ENCODE peak calls at places on chromosome 5, in seven cellular contexts. One of them, this sample, is unnamed.

GRCh38 chr5:73540192-73540591 is 25.2 kb downstream of the ANKRA2 start:
- DNase-seq in IMR-90: peak
- DNase-seq in fibroblast of pulmonary artery: peak
- DNase-seq in Right ventricle myocardium inferior: no peak
- DNase-seq in foreskin fibroblast: peak
- DNase-seq in heart left ventricle: no peak
- DNase-seq in 8988T: no peak
- DNase-seq in this sample: peak

GRCh38 chr5:8081179-8081578 is 212.2 kb downstream of the MTRR start:
- DNase-seq in 8988T: no peak
- DNase-seq in heart left ventricle: no peak
- DNase-seq in foreskin fibroblast: no peak
- DNase-seq in Right ventricle myocardium inferior: no peak
- DNase-seq in fibroblast of pulmonary artery: no peak
- DNase-seq in IMR-90: no peak
- DNase-seq in this sample: no peak

GRCh38 chr5:43729846-43730478 is 127.0 kb downstream of the NNT start:
- DNase-seq in IMR-90: peak
- DNase-seq in heart left ventricle: no peak
- DNase-seq in 8988T: no peak
- DNase-seq in Right ventricle myocardium inferior: no peak
- DNase-seq in fibroblast of pulmonary artery: peak
- DNase-seq in foreskin fibroblast: peak
- DNase-seq in this sample: peak

GRCh38 chr5:66864240-66864884 is 268.2 kb downstream of the MAST4 start:
- DNase-seq in 8988T: no peak
- DNase-seq in IMR-90: peak
- DNase-seq in fibroblast of pulmonary artery: peak
- DNase-seq in foreskin fibroblast: peak
- DNase-seq in heart left ventricle: no peak
- DNase-seq in Right ventricle myocardium inferior: peak
- DNase-seq in this sample: peak

GRCh38 chr5:61603211-61603908 is 271.3 kb downstream of the ZSWIM6 start:
- DNase-seq in IMR-90: no peak
- DNase-seq in Right ventricle myocardium inferior: no peak
- DNase-seq in heart left ventricle: no peak
- DNase-seq in fibroblast of pulmonary artery: no peak
- DNase-seq in 8988T: no peak
- DNase-seq in foreskin fibroblast: no peak
- DNase-seq in this sample: peak

GRCh38 chr5:68141494-68141893 is 74.1 kb upstream of the PIK3R1 start:
- DNase-seq in heart left ventricle: no peak
- DNase-seq in foreskin fibroblast: peak
- DNase-seq in 8988T: no peak
- DNase-seq in fibroblast of pulmonary artery: no peak
- DNase-seq in Right ventricle myocardium inferior: no peak
- DNase-seq in IMR-90: peak
- DNase-seq in this sample: peak

GRCh38 chr5:138752341-138752950 is 779 bp upstream of the CTNNA1 start:
- DNase-seq in Right ventricle myocardium inferior: no peak
- DNase-seq in IMR-90: no peak
- DNase-seq in foreskin fibroblast: peak
- DNase-seq in fibroblast of pulmonary artery: peak
- DNase-seq in 8988T: peak
- DNase-seq in heart left ventricle: no peak
- DNase-seq in this sample: peak

GRCh38 chr5:914612-915011 is 21.9 kb downstream of the TRIP13 start:
- DNase-seq in 8988T: no peak
- DNase-seq in Right ventricle myocardium inferior: no peak
- DNase-seq in heart left ventricle: no peak
- DNase-seq in foreskin fibroblast: no peak
- DNase-seq in IMR-90: no peak
- DNase-seq in fibroblast of pulmonary artery: no peak
- DNase-seq in this sample: no peak

GRCh38 chr5:73380052-73380451 is 68.5 kb downstream of the FOXD1 start:
- DNase-seq in foreskin fibroblast: no peak
- DNase-seq in 8988T: no peak
- DNase-seq in heart left ventricle: no peak
- DNase-seq in IMR-90: no peak
- DNase-seq in Right ventricle myocardium inferior: no peak
- DNase-seq in fibroblast of pulmonary artery: no peak
- DNase-seq in this sample: no peak

GRCh38 chr5:149464796-149465489 is 85.9 kb upstream of the IL17B start:
- DNase-seq in 8988T: no peak
- DNase-seq in fibroblast of pulmonary artery: no peak
- DNase-seq in foreskin fibroblast: no peak
- DNase-seq in IMR-90: peak
- DNase-seq in heart left ventricle: peak
- DNase-seq in Right ventricle myocardium inferior: no peak
- DNase-seq in this sample: peak

GRCh38 chr5:69525490-69525889 is 32.9 kb downstream of the OCLN start:
- DNase-seq in heart left ventricle: no peak
- DNase-seq in IMR-90: no peak
- DNase-seq in Right ventricle myocardium inferior: no peak
- DNase-seq in 8988T: no peak
- DNase-seq in foreskin fibroblast: no peak
- DNase-seq in fibroblast of pulmonary artery: no peak
- DNase-seq in this sample: no peak

This sample was measured in myocyte.